ENCODE peak calls at places on chromosomes 16 and 17, in ten cellular contexts. N is tibial artery; Y is heart left ventricle; Z is lower leg skin; B is CD8-positive, alpha-beta T cell; I is fibroblast of mammary gland; T is IMR-90; Q is neural progenitor cell; M is transverse colon; R is fibroblast of the aortic adventitia. X is an unnamed sample.
A peak's percentile ranks its signal among the peaks of the same experiment; 100 is the strongest.

GRCh38 chr17:43946766-43947165 is 4.5 kb upstream of the PPY start:
- DNase-seq in N (no peak), Y (no peak), Z (no peak), B (no peak), I (no peak), T (no peak), Q (no peak), M (no peak), R (no peak), X (no peak)

GRCh38 chr17:4576729-4577322 is 7.5 kb upstream of the SMTNL2 start:
- DNase-seq in N (no peak), Y (no peak), Z (no peak), B (no peak), I (no peak), T (no peak), Q (peak; percentile 85), M (no peak), R (no peak), X (no peak)

GRCh38 chr16:11793840-11794239 is 3.2 kb downstream of the ZC3H7A start:
- DNase-seq in N (no peak), Y (peak; percentile 39), Z (no peak), B (no peak), I (no peak), T (no peak), Q (no peak), M (no peak), R (peak; percentile 27), X (no peak)

GRCh38 chr16:89556750-89557149 is 3.7 kb upstream of the RPL13 start:
- DNase-seq in N (no peak), Y (no peak), Z (no peak), B (no peak), I (no peak), T (no peak), Q (no peak), M (no peak), R (no peak), X (no peak)

GRCh38 chr16:27870116-27870798 is 193.3 kb downstream of the GSG1L start:
- DNase-seq in N (no peak), Y (no peak), Z (no peak), B (no peak), I (no peak), T (no peak), Q (no peak), M (no peak), R (no peak), X (no peak)

GRCh38 chr17:28151001-28151400 is 108.5 kb downstream of the NLK start:
- DNase-seq in N (no peak), Y (no peak), Z (no peak), B (no peak), I (no peak), T (no peak), Q (peak; percentile 55), M (no peak), R (no peak), X (no peak)

GRCh38 chr17:57379237-57380054 is 123.1 kb downstream of the MSI2 start:
- DNase-seq in N (no peak), Y (no peak), Z (no peak), B (no peak), I (no peak), T (peak; percentile 12), Q (peak; percentile 66), M (no peak), R (peak; percentile 35), X (no peak)

GRCh38 chr16:81106826-81107503 is 10.8 kb upstream of the GCSH start:
- DNase-seq in N (no peak), Y (no peak), Z (no peak), B (no peak), I (no peak), T (no peak), Q (no peak), M (no peak), R (no peak), X (no peak)

GRCh38 chr16:82331974-82332750 is 162.1 kb upstream of the MPHOSPH6 start:
- DNase-seq in N (no peak), Y (no peak), Z (no peak), B (no peak), I (no peak), T (no peak), Q (no peak), M (no peak), R (no peak), X (no peak)

GRCh38 chr16:57709663-57710062 is 15.1 kb downstream of the DRC7 start:
- DNase-seq in N (no peak), Y (no peak), Z (no peak), B (no peak), I (no peak), T (no peak), Q (no peak), M (no peak), R (no peak), X (no peak)

GRCh38 chr17:77332034-77332971 is 191.5 kb downstream of the SEC14L1 start:
- DNase-seq in N (no peak), Y (no peak), Z (peak; percentile 12), B (peak; percentile 29), I (peak; percentile 53), T (no peak), Q (no peak), M (peak; percentile 26), R (no peak), X (no peak)
- H3K4me3 ChIP-seq in N (no peak overlapping the region), Y (no peak overlapping the region), Z (no peak overlapping the region), B (peak overlapping the region; percentile 42), I (no peak overlapping the region), T (no peak overlapping the region), Q (no peak overlapping the region), M (no peak overlapping the region), R (no peak overlapping the region), X (peak overlapping the region; percentile 32)

GRCh38 chr17:75619506-75620431 is 13.5 kb upstream of the SMIM5 start:
- DNase-seq in N (no peak), Y (no peak), Z (no peak), B (no peak), I (peak; percentile 22), T (peak; percentile 23), Q (peak; percentile 80), M (no peak), R (peak; percentile 16), X (no peak)
- TF ChIP-seq CTCF in N (peak; percentile 11), Y (peak; percentile 38), Z (no peak), B (no peak), I (peak; percentile 46), T (peak; percentile 55), Q (peak; percentile 72), M (peak; percentile 22), R (peak; percentile 48), X (peak; percentile 59)

GRCh38 chr17:44979426-44980273 is 11.5 kb upstream of the C1QL1 start:
- DNase-seq in N (no peak), Y (peak; percentile 52), Z (no peak), B (no peak), I (no peak), T (peak; percentile 82), Q (no peak), M (peak; percentile 51), R (no peak), X (no peak)

GRCh38 chr17:44983563-44983962 is 15.5 kb upstream of the C1QL1 start:
- DNase-seq in N (no peak), Y (peak; percentile 74), Z (no peak), B (no peak), I (no peak), T (no peak), Q (no peak), M (no peak), R (no peak), X (no peak)

GRCh38 chr17:44981221-44981968 is 13.3 kb upstream of the C1QL1 start:
- DNase-seq in N (no peak), Y (no peak), Z (no peak), B (no peak), I (peak; percentile 81), T (peak; percentile 94), Q (no peak), M (no peak), R (peak; percentile 32), X (no peak)

GRCh38 chr17:44978807-44979206 is 10.7 kb upstream of the C1QL1 start:
- DNase-seq in N (no peak), Y (no peak), Z (no peak), B (no peak), I (no peak), T (no peak), Q (no peak), M (no peak), R (no peak), X (no peak)

GRCh38 chr17:44982113-44982702 is 14.1 kb upstream of the C1QL1 start:
- DNase-seq in N (no peak), Y (no peak), Z (no peak), B (no peak), I (no peak), T (no peak), Q (no peak), M (no peak), R (no peak), X (no peak)
- H3K4me3 ChIP-seq in N (no peak overlapping the region), Y (no peak overlapping the region), Z (no peak overlapping the region), B (no peak overlapping the region), I (no peak overlapping the region), T (no peak overlapping the region), Q (no peak overlapping the region), M (no peak overlapping the region), R (no peak overlapping the region), X (no peak overlapping the region)

DNA sequence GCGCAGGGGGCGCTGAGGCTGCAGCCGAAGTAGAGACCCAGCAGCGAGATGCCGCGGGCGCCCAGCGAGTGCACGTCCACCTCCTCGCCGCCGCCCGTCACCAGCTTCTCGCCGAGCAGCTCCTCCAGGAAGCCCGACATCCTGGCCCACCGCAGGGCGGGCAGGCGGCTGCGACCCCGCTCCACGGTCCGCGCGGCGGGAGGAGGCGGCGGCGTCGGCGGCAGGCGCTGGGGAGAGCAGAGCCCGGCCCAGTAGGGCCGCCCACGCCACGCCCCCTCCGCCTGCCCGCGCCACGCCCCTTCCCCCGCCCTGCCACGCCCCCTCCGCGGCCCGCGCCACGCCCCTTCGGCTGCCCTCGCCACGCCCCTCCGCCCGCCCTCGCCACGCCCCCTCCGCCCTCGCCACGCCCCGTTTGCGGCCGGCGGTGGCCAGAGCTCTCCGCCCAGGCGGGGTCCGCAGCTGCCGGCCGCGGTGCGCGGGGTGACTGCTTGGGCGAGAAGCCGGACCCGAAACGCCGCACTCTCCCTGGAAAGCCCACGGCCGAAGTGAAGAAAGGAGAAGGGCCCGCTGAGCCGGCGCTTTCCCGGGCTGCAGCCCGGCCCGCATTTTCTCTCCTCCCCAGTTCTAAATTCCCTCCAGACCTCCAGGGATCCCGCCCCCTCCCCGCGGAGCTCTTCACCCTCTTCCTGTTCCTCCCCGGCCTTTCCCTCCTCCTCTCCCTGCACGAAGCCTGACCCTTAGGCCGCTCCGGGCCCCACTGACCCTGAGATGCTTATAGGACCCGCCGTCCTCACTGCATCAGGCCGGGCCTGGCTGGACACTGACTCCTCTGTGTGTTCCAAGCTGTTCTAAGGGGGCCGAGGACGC is at the start of gene NXN:
- DNase-seq in N (peak; percentile 71), Y (peak; percentile 87), Z (peak; percentile 68), B (peak; percentile 91), I (peak; percentile 56), T (peak; percentile 65), Q (peak; percentile 94), M (peak; percentile 92), R (peak; percentile 64), X (no peak)
- TF ChIP-seq CTCF in N (peak; percentile 11), Y (no peak), Z (no peak), B (no peak), I (no peak), T (peak; percentile 37), Q (peak; percentile 27), M (no peak), R (peak; percentile 38), X (no peak)

GRCh38 chr17:81116704-81117103 is 48.6 kb upstream of the PVALEF start:
- DNase-seq in N (no peak), Y (no peak), Z (no peak), B (no peak), I (no peak), T (no peak), Q (no peak), M (no peak), R (no peak), X (no peak)
- H3K4me3 ChIP-seq in N (no peak overlapping the region), Y (no peak overlapping the region), Z (no peak overlapping the region), B (no peak overlapping the region), I (no peak overlapping the region), T (no peak overlapping the region), Q (no peak overlapping the region), M (no peak overlapping the region), R (no peak overlapping the region), X (no peak overlapping the region)